ENCODE peak calls at places on chromosome 10, in six cellular contexts. Q is IMR-90, B is neuronal stem cell, I is H9, F is H1, D is mesenchymal stem cell. U is an unnamed sample.

GRCh38 chr10:117503886-117504205 is 38.7 kb upstream of the EMX2 start:
- DNase-seq in Q (no peak), B (no peak), I (no peak), F (no peak), D (no peak), U (no peak)

GRCh38 chr10:62851449-62851848 is 35.3 kb upstream of the EGR2 start:
- DNase-seq in Q (peak), B (no peak), I (peak), F (no peak), D (no peak), U (no peak)

GRCh38 chr10:129483427-129484010 is 16.5 kb downstream of the MGMT start:
- DNase-seq in Q (no peak), B (no peak), I (no peak), F (no peak), D (no peak), U (no peak)

GRCh38 chr10:35409094-35409582 is 72.8 kb downstream of the CCNY start:
- DNase-seq in Q (peak), B (no peak), I (no peak), F (no peak), D (peak), U (no peak)

GRCh38 chr10:12448729-12449391 is 99.5 kb downstream of the CAMK1D start:
- DNase-seq in Q (peak), B (no peak), I (no peak), F (no peak), D (peak), U (peak)

GRCh38 chr10:124740374-124741280 is 3.6 kb downstream of the FAM53B start:
- DNase-seq in Q (peak), B (peak), I (no peak), F (no peak), D (peak), U (no peak)

GRCh38 chr10:124864421-124865193 is 63.0 kb downstream of the ABRAXAS2 start:
- DNase-seq in Q (no peak), B (no peak), I (no peak), F (no peak), D (no peak), U (peak)

GRCh38 chr10:36880898-36881297 is 244.5 kb upstream of the ANKRD30A start:
- DNase-seq in Q (peak), B (no peak), I (no peak), F (no peak), D (peak), U (no peak)

GRCh38 chr10:54368984-54369383 is 432.0 kb downstream of the PCDH15 start:
- DNase-seq in Q (no peak), B (no peak), I (no peak), F (no peak), D (no peak), U (no peak)

GRCh38 chr10:42960491-42961155 is 116.2 kb upstream of the RET start:
- DNase-seq in Q (peak), B (no peak), I (peak), F (no peak), D (peak), U (peak)

GRCh38 chr10:17098012-17098411 is 31.6 kb downstream of the CUBN start:
- DNase-seq in Q (no peak), B (no peak), I (no peak), F (no peak), D (no peak), U (no peak)

GRCh38 chr10:99172130-99172738 is 63.4 kb downstream of the HPSE2 start:
- DNase-seq in Q (peak), B (peak), I (peak), F (peak), D (peak), U (peak)

GRCh38 chr10:122461367-122461728 is at the start of gene HTRA1:
- DNase-seq in Q (peak), B (peak), I (peak), F (no peak), D (peak), U (peak)

GRCh38 chr10:101032637-101033201 is 1.7 kb downstream of the SFXN3 start:
- DNase-seq in Q (peak), B (no peak), I (no peak), F (no peak), D (peak), U (peak)

GRCh38 chr10:124587811-124588211 is 126.2 kb downstream of the LHPP start:
- DNase-seq in Q (no peak), B (no peak), I (no peak), F (no peak), D (no peak), U (no peak)

GRCh38 chr10:114868801-114869200 is 47.2 kb downstream of the FHIP2A start:
- DNase-seq in Q (peak), B (no peak), I (no peak), F (no peak), D (peak), U (no peak)

GRCh38 chr10:100890696-100891271 is 22.0 kb upstream of the SLF2 start:
- DNase-seq in Q (peak), B (no peak), I (no peak), F (no peak), D (peak), U (peak)

GRCh38 chr10:34589275-34589674 is 225.8 kb downstream of the PARD3 start:
- DNase-seq in Q (no peak), B (no peak), I (no peak), F (no peak), D (no peak), U (no peak)

GRCh38 chr10:70500812-70501301 is 22.3 kb downstream of the PALD1 start:
- DNase-seq in Q (no peak), B (no peak), I (no peak), F (no peak), D (no peak), U (no peak)

GRCh38 chr10:91587710-91588638 is 44.9 kb downstream of the PPP1R3C start:
- DNase-seq in Q (peak), B (no peak), I (no peak), F (no peak), D (peak), U (no peak)

GRCh38 chr10:71211053-71211452 is 1.3 kb upstream of the UNC5B start:
- DNase-seq in Q (no peak), B (no peak), I (no peak), F (no peak), D (no peak), U (no peak)

GRCh38 chr10:9786101-9786500 is 1231.6 kb upstream of the CELF2 start:
- DNase-seq in Q (peak), B (no peak), I (no peak), F (no peak), D (peak), U (no peak)

GRCh38 chr10:30786131-30786530 is 156.6 kb upstream of the LYZL2 start:
- DNase-seq in Q (peak), B (no peak), I (no peak), F (no peak), D (peak), U (no peak)

GRCh38 chr10:76114556-76114955 is 683.1 kb downstream of the LRMDA start:
- DNase-seq in Q (no peak), B (no peak), I (no peak), F (no peak), D (no peak), U (no peak)

GRCh38 chr10:19788075-19788686 is 28.1 kb upstream of the PLXDC2 start:
- DNase-seq in Q (peak), B (peak), I (no peak), F (no peak), D (peak), U (peak)

GRCh38 chr10:31399631-31400030 is 80.6 kb downstream of the ZEB1 start:
- DNase-seq in Q (no peak), B (no peak), I (no peak), F (no peak), D (no peak), U (no peak)

GRCh38 chr10:131773989-131774343 is 126.8 kb upstream of the PPP2R2D start:
- DNase-seq in Q (no peak), B (no peak), I (no peak), F (no peak), D (no peak), U (no peak)
- H4K91ac ChIP-seq in Q (no peak), B (no peak), I (no peak), F (no peak), D (no peak), U (no peak)

DNA sequence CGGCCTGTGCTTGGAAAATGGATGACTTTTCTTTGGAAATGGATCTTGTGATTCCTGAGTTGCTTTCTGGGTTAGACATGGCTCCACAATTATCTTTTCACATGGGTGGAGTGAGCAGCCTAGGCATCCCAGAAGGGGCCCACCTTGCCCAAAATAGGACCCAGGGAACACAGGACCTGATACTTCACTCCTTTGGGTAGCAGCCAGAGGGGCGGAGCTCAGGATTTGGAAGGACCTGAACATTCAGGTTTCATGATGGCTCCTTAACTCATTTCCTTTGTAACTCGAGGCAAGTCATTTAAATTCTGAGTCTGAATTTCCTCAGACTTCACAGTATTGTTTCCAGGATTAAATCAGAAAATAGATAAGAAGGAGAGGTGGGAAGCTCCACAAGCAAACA is 178.3 kb upstream of the ZMIZ1 start:
- DNase-seq in Q (no peak), B (no peak), I (peak), F (no peak), D (no peak), U (no peak)
- H3K14ac ChIP-seq in Q (no peak), B (no peak), I (no peak), F (no peak), D (no peak), U (no peak)

DNA sequence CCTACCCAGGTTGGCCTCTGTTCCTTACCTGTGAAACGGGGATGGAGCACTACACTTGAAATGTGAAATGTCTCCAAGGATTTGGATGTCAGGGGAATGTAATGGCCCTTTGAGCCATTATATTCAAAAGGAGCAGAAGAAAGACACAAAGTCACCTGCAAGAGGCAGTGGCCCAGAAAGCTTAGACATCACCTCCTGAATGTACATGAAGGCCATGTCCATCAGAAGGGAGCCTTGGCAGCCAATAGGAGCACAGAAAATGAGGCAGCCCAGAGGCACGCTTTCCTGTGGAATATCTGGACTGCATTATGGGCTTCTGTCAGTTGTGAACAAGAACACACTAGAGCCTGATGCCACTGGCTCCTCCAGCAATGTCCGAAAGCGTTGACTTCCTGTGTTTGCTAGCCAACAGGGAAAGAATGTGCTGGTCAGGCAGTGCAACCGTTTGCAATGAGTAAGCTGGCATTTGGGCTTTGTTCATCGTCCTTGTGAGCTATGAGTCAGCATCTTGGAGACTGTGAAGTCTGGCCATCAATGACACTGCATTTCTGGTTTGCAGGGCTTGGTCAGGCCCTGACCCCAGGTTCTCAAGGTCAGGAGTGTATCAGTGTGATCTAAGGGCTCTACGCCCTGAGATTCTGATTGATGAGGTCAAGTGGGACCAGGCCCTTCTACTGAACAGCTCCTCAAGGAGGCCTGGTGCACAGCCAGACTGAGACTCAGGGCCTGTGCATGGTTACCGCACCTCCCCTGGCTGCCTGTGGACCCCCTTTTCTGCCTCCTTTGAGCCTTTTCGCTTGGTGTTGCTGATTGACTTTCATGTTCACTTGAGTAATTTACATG is 222.4 kb downstream of the RPS24 start:
- DNase-seq in Q (peak), B (no peak), I (no peak), F (peak), D (peak), U (peak)
- H4K91ac ChIP-seq in Q (peak), B (no peak), I (no peak), F (no peak), D (peak), U (peak)

DNA sequence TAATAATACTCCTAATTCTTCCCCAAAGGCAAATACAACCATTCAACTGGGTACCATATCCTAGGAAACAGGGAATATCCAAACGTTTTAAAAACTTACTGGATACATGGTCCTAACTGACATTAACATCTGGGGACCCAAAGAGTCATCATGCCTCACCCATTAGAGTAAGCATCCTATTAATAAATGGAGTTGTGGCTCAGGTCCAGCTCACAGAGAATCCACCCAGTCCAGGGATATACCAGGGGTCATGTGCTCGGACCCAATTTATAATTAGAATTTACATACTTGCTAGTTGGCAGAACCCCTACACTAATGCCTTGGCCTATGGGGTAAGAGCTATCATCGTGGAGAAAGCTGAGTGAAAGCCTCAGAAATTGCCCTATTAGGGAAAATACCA is 670.0 kb downstream of the XPNPEP1 start:
- DNase-seq in Q (no peak), B (no peak), I (no peak), F (no peak), D (no peak), U (no peak)
- H3K14ac ChIP-seq in Q (no peak), B (no peak), I (no peak), F (no peak), D (no peak), U (no peak)

DNA sequence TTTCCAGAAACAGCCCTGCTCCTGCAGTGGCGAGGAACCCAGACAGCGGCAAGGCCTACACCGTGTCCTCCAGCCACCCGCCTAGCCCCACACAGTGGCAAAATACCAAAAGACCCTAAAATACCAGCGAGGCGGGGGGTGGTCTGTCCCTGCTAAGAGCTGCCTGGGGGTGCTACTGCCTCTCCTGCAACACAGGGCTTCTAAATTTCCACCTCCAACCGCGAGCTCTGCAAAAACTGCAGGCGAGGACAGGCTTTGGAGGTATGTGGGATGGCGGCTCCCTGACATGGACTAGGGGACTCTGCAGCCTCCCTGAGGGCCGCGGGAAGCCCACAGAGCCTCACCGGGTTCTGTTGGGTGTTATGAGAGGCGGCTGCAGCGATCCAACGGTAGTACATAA is 122.3 kb downstream of the WDR37 start:
- DNase-seq in Q (no peak), B (no peak), I (no peak), F (no peak), D (no peak), U (no peak)
- H4K91ac ChIP-seq in Q (no peak), B (no peak), I (no peak), F (no peak), D (no peak), U (no peak)

GRCh38 chr10:47023237-47024045 is 112.2 kb downstream of the PTPN20 start:
- DNase-seq in Q (no peak), B (no peak), I (peak), F (no peak), D (no peak), U (no peak)

GRCh38 chr10:47025253-47025539 is 114.0 kb downstream of the PTPN20 start:
- DNase-seq in Q (no peak), B (no peak), I (peak), F (no peak), D (no peak), U (no peak)

GRCh38 chr10:47024046-47024322 is 112.8 kb downstream of the PTPN20 start:
- DNase-seq in Q (no peak), B (no peak), I (peak), F (no peak), D (no peak), U (no peak)

GRCh38 chr10:47025540-47026300 is 114.5 kb downstream of the PTPN20 start:
- DNase-seq in Q (peak), B (no peak), I (peak), F (no peak), D (no peak), U (no peak)

DNA sequence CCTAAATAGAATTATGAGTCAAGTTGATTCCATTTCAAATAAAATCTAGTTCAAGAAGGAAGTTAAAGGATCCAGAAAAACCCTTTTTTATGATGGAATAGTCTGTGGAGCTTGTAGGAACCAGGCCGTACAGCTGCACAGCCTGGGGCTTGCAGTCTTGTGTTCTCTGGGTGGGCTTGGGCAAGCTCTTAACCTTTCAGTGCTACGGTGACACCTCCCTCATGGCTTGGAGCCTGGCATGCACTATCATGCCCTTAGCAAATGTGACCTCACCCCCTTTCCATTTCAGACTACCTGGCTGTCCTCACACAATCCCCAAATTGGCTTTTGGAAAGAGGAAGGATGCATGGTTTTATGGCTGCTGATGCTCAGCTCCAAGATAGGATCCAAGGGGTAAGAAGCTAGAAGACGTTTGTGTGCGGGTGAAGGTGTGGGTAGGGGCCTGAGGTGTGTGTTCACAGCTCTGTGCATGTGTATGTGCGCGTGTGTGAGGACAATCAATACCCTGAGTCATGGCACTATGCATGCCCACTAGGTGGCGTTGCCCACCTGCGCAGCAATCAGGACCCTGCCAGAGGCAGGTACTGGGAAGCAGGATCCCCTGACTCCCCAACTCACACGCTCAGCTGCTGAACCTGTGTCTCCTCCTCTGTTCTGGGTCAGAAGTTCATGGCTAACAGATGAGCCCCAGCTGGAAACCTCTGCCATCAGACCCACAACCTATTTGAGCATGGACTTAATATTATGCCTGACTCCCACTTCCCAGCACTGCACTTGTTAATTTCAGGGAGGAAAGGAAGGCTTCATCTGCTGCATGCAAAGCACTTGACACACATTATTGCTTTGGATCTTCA is 113.4 kb downstream of the PTPN20 start:
- DNase-seq in Q (peak), B (peak), I (peak), F (peak), D (peak), U (peak)
- H3K14ac ChIP-seq in Q (no peak), B (no peak), I (no peak), F (no peak), D (no peak), U (no peak)

DNA sequence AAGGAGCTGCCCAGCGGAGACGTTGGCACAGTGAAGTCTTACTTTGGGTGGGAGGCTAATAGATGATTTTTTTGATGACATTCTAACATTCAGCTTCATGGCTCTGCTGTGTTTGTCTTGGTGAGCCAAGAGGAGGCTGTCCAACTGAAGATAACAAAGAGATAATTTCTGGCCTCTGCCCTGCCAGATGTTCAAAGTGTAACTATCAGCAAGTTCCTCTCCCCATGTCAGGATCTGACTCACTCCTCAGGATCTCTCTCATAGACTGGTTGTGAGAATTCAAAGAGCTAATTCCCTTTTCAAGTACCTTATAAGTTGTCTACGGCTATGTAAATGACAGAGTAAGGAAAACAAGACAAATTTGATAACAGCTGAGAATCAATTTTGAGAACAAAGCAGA is 1340.9 kb downstream of the XPNPEP1 start:
- DNase-seq in Q (no peak), B (no peak), I (no peak), F (no peak), D (peak), U (no peak)
- H4K91ac ChIP-seq in Q (no peak), B (no peak), I (no peak), F (no peak), D (no peak), U (peak)

GRCh38 chr10:86801995-86802394 is 45.6 kb downstream of the BMPR1A start:
- DNase-seq in Q (no peak), B (no peak), I (no peak), F (no peak), D (no peak), U (no peak)

GRCh38 chr10:86802709-86803108 is 46.3 kb downstream of the BMPR1A start:
- DNase-seq in Q (no peak), B (no peak), I (no peak), F (no peak), D (no peak), U (no peak)

GRCh38 chr10:86799188-86799845 is 42.9 kb downstream of the BMPR1A start:
- DNase-seq in Q (no peak), B (no peak), I (no peak), F (no peak), D (no peak), U (no peak)

GRCh38 chr10:86803156-86803555 is 46.7 kb downstream of the BMPR1A start:
- DNase-seq in Q (no peak), B (no peak), I (no peak), F (no peak), D (no peak), U (no peak)

GRCh38 chr10:86804805-86805204 is 48.4 kb downstream of the BMPR1A start:
- DNase-seq in Q (no peak), B (no peak), I (no peak), F (no peak), D (no peak), U (no peak)
- H3K14ac ChIP-seq in Q (peak), B (no peak), I (no peak), F (no peak), D (no peak), U (no peak)

U was measured in trophoblast cell.